ENCODE peak calls at places on chromosomes 13 and 19, in ten cellular contexts. Z is cardiac muscle cell; H is heart left ventricle; C is mammary epithelial cell; A is stimulated activated CD4-positive, alpha-beta T cell treated with anti-CD3 and anti-CD28 coated beads, Interleukin-1b, Interleukin-23, amount 100 ng/mL, for 1 hour; V is stimulated activated effector memory CD8-positive, alpha-beta T cell treated with anti-CD3 and anti-CD28 coated beads, Interleukin-12 subunit alpha, Interleukin-12 subunit beta, amount 100 ng/mL, for 72 hours; O is C1 segment of cervical spinal cord; X is stimulated activated naive CD8-positive, alpha-beta T cell treated with anti-CD3 and anti-CD28 coated beads, Interleukin-15, Interleukin-2, amounts not matched to agents 100 U/mL and 50 U/mL, for 24 hours; K is NCI-H1436 treated with DMSO at 0.1 percent for 48 hours; Q is GM04504. R is an unnamed sample.

GRCh38 chr19:3783660-3784584 is 2.3 kb downstream of the MATK start:
- DNase-seq in Z (no peak), H (no peak), C (no peak), A (no peak), V (peak), O (no peak), X (peak), K (no peak), Q (no peak), R (no peak)

GRCh38 chr19:34120846-34121639 is 51.3 kb upstream of the LSM14A start:
- DNase-seq in Z (peak), H (no peak), C (peak), A (peak), V (no peak), O (no peak), X (peak), K (no peak), Q (peak), R (peak)

GRCh38 chr19:48247212-48247611 is 8.5 kb downstream of the CARD8 start:
- DNase-seq in Z (no peak), H (no peak), C (no peak), A (no peak), V (no peak), O (no peak), X (no peak), K (no peak), Q (no peak), R (no peak)

GRCh38 chr19:4456566-4456842 is 1.1 kb downstream of the UBXN6 start:
- DNase-seq in Z (peak), H (no peak), C (peak), A (no peak), V (no peak), O (no peak), X (no peak), K (no peak), Q (peak), R (no peak)

GRCh38 chr13:113431171-113431570 is 22.1 kb downstream of the ADPRHL1 start:
- DNase-seq in Z (no peak), H (peak), C (no peak), A (no peak), V (no peak), O (no peak), X (no peak), K (no peak), Q (no peak), R (no peak)

GRCh38 chr13:95676100-95676774 is 702 bp upstream of the DNAJC3 start:
- DNase-seq in Z (no peak), H (no peak), C (peak), A (no peak), V (no peak), O (no peak), X (peak), K (no peak), Q (peak), R (peak)

GRCh38 chr19:4233282-4233853 is 4.0 kb downstream of the EBI3 start:
- DNase-seq in Z (peak), H (peak), C (no peak), A (peak), V (peak), O (no peak), X (peak), K (no peak), Q (no peak), R (peak)

GRCh38 chr19:7862413-7862951 is 11.7 kb downstream of the PRR36 start:
- DNase-seq in Z (peak), H (peak), C (no peak), A (peak), V (peak), O (no peak), X (peak), K (no peak), Q (no peak), R (peak)

GRCh38 chr19:51240866-51241265 is 10.0 kb upstream of the SIGLECL1 start:
- DNase-seq in Z (no peak), H (no peak), C (no peak), A (no peak), V (no peak), O (no peak), X (no peak), K (no peak), Q (no peak), R (no peak)

GRCh38 chr13:84902243-84902642 is 897.0 kb downstream of the SLITRK6 start:
- DNase-seq in Z (no peak), H (no peak), C (no peak), A (no peak), V (no peak), O (no peak), X (no peak), K (no peak), Q (no peak), R (no peak)

GRCh38 chr13:103184413-103184812 is 118.2 kb upstream of the SLC10A2 start:
- DNase-seq in Z (no peak), H (no peak), C (no peak), A (no peak), V (no peak), O (no peak), X (no peak), K (no peak), Q (no peak), R (no peak)

GRCh38 chr19:18865973-18866799 is 29.8 kb downstream of the CERS1 start:
- DNase-seq in Z (peak), H (peak), C (peak), A (peak), V (peak), O (no peak), X (peak), K (no peak), Q (no peak), R (peak)

GRCh38 chr13:24505256-24505655 is 7.3 kb downstream of the PARP4 start:
- DNase-seq in Z (no peak), H (no peak), C (no peak), A (no peak), V (no peak), O (no peak), X (no peak), K (no peak), Q (no peak), R (no peak)

GRCh38 chr19:39996218-39996810 is 546 bp upstream of the ZNF546 start:
- DNase-seq in Z (peak), H (peak), C (peak), A (no peak), V (no peak), O (no peak), X (peak), K (no peak), Q (peak), R (peak)

GRCh38 chr13:80419416-80419815 is 78.5 kb upstream of the SPRY2 start:
- DNase-seq in Z (no peak), H (no peak), C (no peak), A (no peak), V (no peak), O (no peak), X (no peak), K (no peak), Q (no peak), R (no peak)

GRCh38 chr19:34733266-34733825 is 697 bp upstream of the ZNF181 start:
- DNase-seq in Z (peak), H (peak), C (no peak), A (no peak), V (no peak), O (no peak), X (peak), K (no peak), Q (no peak), R (no peak)

GRCh38 chr19:24159707-24160106 is 72.7 kb downstream of the ZNF254 start:
- DNase-seq in Z (no peak), H (no peak), C (peak), A (no peak), V (no peak), O (no peak), X (no peak), K (no peak), Q (no peak), R (no peak)

GRCh38 chr19:4229179-4229931 is at the start of gene EBI3:
- DNase-seq in Z (peak), H (peak), C (peak), A (peak), V (peak), O (no peak), X (peak), K (no peak), Q (no peak), R (peak)

GRCh38 chr19:2719910-2720776 is 1.0 kb downstream of the DIRAS1 start:
- DNase-seq in Z (no peak), H (peak), C (no peak), A (no peak), V (no peak), O (no peak), X (no peak), K (no peak), Q (no peak), R (peak)

GRCh38 chr13:108925070-108925469 is 295.7 kb downstream of the MYO16 start:
- DNase-seq in Z (no peak), H (no peak), C (no peak), A (no peak), V (no peak), O (no peak), X (no peak), K (no peak), Q (no peak), R (no peak)

GRCh38 chr19:49473868-49474544 is at the start of gene FLT3LG:
- DNase-seq in Z (peak), H (peak), C (peak), A (peak), V (peak), O (no peak), X (peak), K (no peak), Q (peak), R (peak)

GRCh38 chr13:42417624-42418023 is 145.7 kb downstream of the AKAP11 start:
- DNase-seq in Z (no peak), H (no peak), C (no peak), A (no peak), V (no peak), O (no peak), X (no peak), K (no peak), Q (no peak), R (no peak)

GRCh38 chr13:44899967-44900366 is 89.3 kb downstream of the NUFIP1 start:
- DNase-seq in Z (no peak), H (no peak), C (no peak), A (no peak), V (no peak), O (no peak), X (no peak), K (peak), Q (no peak), R (no peak)

GRCh38 chr13:49020940-49021548 is 45.3 kb downstream of the FNDC3A start:
- DNase-seq in Z (no peak), H (no peak), C (peak), A (no peak), V (no peak), O (no peak), X (no peak), K (no peak), Q (no peak), R (no peak)

GRCh38 chr13:32894589-32895001 is 121.6 kb upstream of the KL start:
- DNase-seq in Z (no peak), H (no peak), C (peak), A (no peak), V (no peak), O (no peak), X (no peak), K (no peak), Q (no peak), R (no peak)

GRCh38 chr13:27403252-27403678 is 21.2 kb upstream of the GTF3A start:
- DNase-seq in Z (peak), H (no peak), C (peak), A (no peak), V (no peak), O (no peak), X (no peak), K (no peak), Q (peak), R (no peak)

GRCh38 chr13:99132295-99132835 is 68.3 kb upstream of the UBAC2 start:
- DNase-seq in Z (no peak), H (no peak), C (no peak), A (no peak), V (no peak), O (no peak), X (no peak), K (no peak), Q (no peak), R (no peak)

GRCh38 chr13:23377603-23378002 is 55.9 kb downstream of the SACS start:
- DNase-seq in Z (no peak), H (peak), C (no peak), A (no peak), V (no peak), O (no peak), X (no peak), K (no peak), Q (no peak), R (no peak)

GRCh38 chr19:52248256-52248655 is 21.1 kb upstream of the ZNF766 start:
- DNase-seq in Z (peak), H (peak), C (peak), A (peak), V (no peak), O (no peak), X (peak), K (peak), Q (peak), R (peak)

GRCh38 chr19:15144046-15144646 is 36.9 kb downstream of the SYDE1 start:
- DNase-seq in Z (no peak), H (no peak), C (peak), A (no peak), V (no peak), O (no peak), X (no peak), K (no peak), Q (no peak), R (no peak)

GRCh38 chr19:34269968-34270621 is 15.7 kb downstream of the GARRE1 start:
- DNase-seq in Z (no peak), H (peak), C (peak), A (peak), V (peak), O (no peak), X (peak), K (no peak), Q (peak), R (no peak)

GRCh38 chr13:35723061-35723461 is 246.6 kb upstream of the MAB21L1 start:
- DNase-seq in Z (no peak), H (no peak), C (no peak), A (no peak), V (no peak), O (no peak), X (no peak), K (no peak), Q (no peak), R (no peak)

GRCh38 chr19:13118424-13119193 is 545 bp downstream of the NACC1 start:
- DNase-seq in Z (peak), H (peak), C (peak), A (no peak), V (peak), O (no peak), X (peak), K (no peak), Q (no peak), R (no peak)

GRCh38 chr13:79560954-79561353 is 80.0 kb downstream of the NDFIP2 start:
- DNase-seq in Z (no peak), H (no peak), C (peak), A (no peak), V (no peak), O (no peak), X (no peak), K (no peak), Q (no peak), R (no peak)

GRCh38 chr19:46546194-46546896 is 50.7 kb upstream of the PNMA8B start:
- DNase-seq in Z (peak), H (no peak), C (peak), A (no peak), V (no peak), O (no peak), X (peak), K (no peak), Q (no peak), R (no peak)

R was measured in neural crest cell.